ENCODE peak calls at places on chromosomes 5 and 9, in five cellular contexts. B is uterus, K is esophagus squamous epithelium, X is Peyer's patch, W is right lobe of liver. Z is an unnamed sample. For H3K9me3, the result is how much of the 10 kb centered on the place peaks cover.

GRCh38 chr5:72472666-72473422 is 34.4 kb downstream of the ZNF366 start:
- DNase-seq in K (no peak), B (no peak), W (no peak), X (no peak), Z (no peak)

GRCh38 chr9:106883030-106883429 is 20.1 kb downstream of the ZNF462 start:
- DNase-seq in K (no peak), W (no peak), X (no peak), B (no peak), Z (no peak)

GRCh38 chr5:28648108-28648507 is 1609.7 kb upstream of the CDH9 start:
- DNase-seq in B (no peak), X (no peak), W (no peak), K (no peak), Z (no peak)

GRCh38 chr5:59496524-59497134 is 396.9 kb downstream of the PDE4D start:
- DNase-seq in K (no peak), X (no peak), W (no peak), B (no peak), Z (no peak)

GRCh38 chr9:95073918-95074317 is 243.6 kb downstream of the FANCC start:
- DNase-seq in W (no peak), K (no peak), B (no peak), X (no peak), Z (peak)

GRCh38 chr9:89770779-89771178 is 166.0 kb downstream of the GADD45G start:
- DNase-seq in W (no peak), X (no peak), B (no peak), K (no peak), Z (no peak)

GRCh38 chr5:96195053-96195452 is 233.4 kb upstream of the ELL2 start:
- DNase-seq in W (no peak), B (no peak), K (no peak), X (no peak), Z (no peak)

GRCh38 chr5:131855452-131855851 is 58.6 kb upstream of the FNIP1 start:
- DNase-seq in W (no peak), K (no peak), X (no peak), B (no peak), Z (no peak)

GRCh38 chr5:53877243-53877642 is 316.8 kb downstream of the NDUFS4 start:
- DNase-seq in X (no peak), B (no peak), K (no peak), W (no peak), Z (no peak)

GRCh38 chr9:121929893-121930875 is 162.9 kb downstream of the TTLL11 start:
- DNase-seq in W (no peak), B (no peak), K (no peak), X (no peak), Z (no peak)

GRCh38 chr9:128056086-128056485 is 11.0 kb downstream of the NAIF1 start:
- DNase-seq in B (no peak), X (no peak), W (no peak), K (no peak), Z (peak)

GRCh38 chr5:143001764-143002351 is 231.7 kb downstream of the ARHGAP26 start:
- DNase-seq in B (no peak), X (no peak), W (no peak), K (no peak), Z (no peak)

GRCh38 chr5:171309526-171310333 is 682 bp downstream of the TLX3 start:
- DNase-seq in B (no peak), W (no peak), K (no peak), X (no peak), Z (no peak)

GRCh38 chr5:52544738-52545137 is 243.0 kb upstream of the ITGA1 start:
- DNase-seq in X (no peak), K (no peak), W (no peak), B (no peak), Z (no peak)

GRCh38 chr5:141848771-141849370 is 29.3 kb downstream of the PCDH1 start:
- DNase-seq in W (no peak), X (peak), B (peak), K (no peak), Z (peak)

GRCh38 chr9:14766299-14766698 is 43.8 kb upstream of the CER1 start:
- DNase-seq in X (no peak), B (no peak), K (no peak), W (no peak), Z (no peak)

GRCh38 chr9:87592554-87593394 is 95.1 kb downstream of the DAPK1 start:
- DNase-seq in X (peak), B (peak), W (peak), K (no peak), Z (no peak)

GRCh38 chr9:138099803-138100598 is 222.4 kb downstream of the CACNA1B start:
- DNase-seq in B (peak), W (peak), K (no peak), X (peak), Z (no peak)
- H3K9me3 ChIP-seq in B (under half), W (under half), K (under half), X (under half), Z (under half)

GRCh38 chr5:176424181-176424580 is 7.8 kb upstream of the CLTB start:
- DNase-seq in W (no peak), B (no peak), K (no peak), X (no peak), Z (no peak)

GRCh38 chr5:176425791-176426190 is 9.5 kb upstream of the CLTB start:
- DNase-seq in X (no peak), W (no peak), B (no peak), K (no peak), Z (no peak)

GRCh38 chr5:176420972-176421544 is 4.7 kb upstream of the CLTB start:
- DNase-seq in X (no peak), B (no peak), K (no peak), W (no peak), Z (no peak)

GRCh38 chr5:176427971-176428370 is 11.6 kb upstream of the CLTB start:
- DNase-seq in X (no peak), B (no peak), W (no peak), K (no peak), Z (no peak)

GRCh38 chr5:176425138-176425537 is 8.8 kb upstream of the CLTB start:
- DNase-seq in K (no peak), B (no peak), W (no peak), X (no peak), Z (no peak)
- H3K4me3 ChIP-seq in K (no peak), B (no peak), W (no peak), X (no peak), Z (no peak)

GRCh38 chr5:67149933-67150523 is 46.6 kb downstream of the CD180 start:
- DNase-seq in B (no peak), K (no peak), W (no peak), X (no peak), Z (no peak)
- TF ChIP-seq CTCF in B (peak), K (no peak), W (peak), X (no peak), Z (peak)

DNA sequence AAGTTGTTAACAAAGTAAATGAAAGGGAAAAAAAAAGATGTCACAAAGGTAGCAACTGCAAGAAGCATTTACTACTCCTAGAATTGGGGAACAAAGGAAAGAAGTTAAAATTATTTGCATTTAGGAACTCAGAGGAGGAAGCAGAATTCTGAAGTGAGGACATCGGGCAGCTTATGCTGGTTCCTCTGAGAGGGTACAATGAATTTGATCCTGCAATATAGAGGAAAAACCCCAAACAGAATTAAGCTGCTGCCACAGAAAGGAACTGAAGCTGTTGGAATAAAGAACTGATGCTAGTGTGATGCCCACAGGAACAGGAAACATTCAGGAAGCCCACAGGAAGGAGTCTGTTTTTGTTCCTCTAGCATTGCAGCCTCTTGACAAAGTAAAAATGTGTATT is 22.3 kb upstream of the TBCA start:
- DNase-seq in K (no peak), B (no peak), X (no peak), W (no peak), Z (no peak)
- H3K9me3 ChIP-seq in K (under half), B (under half), X (under half), W (under half), Z (under half)

GRCh38 chr9:124758061-124758460 is 13.1 kb downstream of the NR6A1 start:
- DNase-seq in W (no peak), B (no peak), K (no peak), X (no peak), Z (no peak)

GRCh38 chr9:124755061-124755460 is 16.1 kb downstream of the NR6A1 start:
- DNase-seq in K (no peak), X (no peak), B (no peak), W (no peak), Z (no peak)

GRCh38 chr9:124754289-124754688 is 16.8 kb downstream of the NR6A1 start:
- DNase-seq in K (no peak), X (no peak), W (no peak), B (no peak), Z (no peak)

GRCh38 chr9:124757589-124757988 is 13.5 kb downstream of the NR6A1 start:
- DNase-seq in B (no peak), W (no peak), X (no peak), K (no peak), Z (no peak)

GRCh38 chr9:124756011-124756410 is 15.1 kb downstream of the NR6A1 start:
- DNase-seq in B (no peak), K (no peak), W (no peak), X (no peak), Z (no peak)
- H3K4me3 ChIP-seq in B (no peak), K (no peak), W (no peak), X (no peak), Z (no peak)

DNA sequence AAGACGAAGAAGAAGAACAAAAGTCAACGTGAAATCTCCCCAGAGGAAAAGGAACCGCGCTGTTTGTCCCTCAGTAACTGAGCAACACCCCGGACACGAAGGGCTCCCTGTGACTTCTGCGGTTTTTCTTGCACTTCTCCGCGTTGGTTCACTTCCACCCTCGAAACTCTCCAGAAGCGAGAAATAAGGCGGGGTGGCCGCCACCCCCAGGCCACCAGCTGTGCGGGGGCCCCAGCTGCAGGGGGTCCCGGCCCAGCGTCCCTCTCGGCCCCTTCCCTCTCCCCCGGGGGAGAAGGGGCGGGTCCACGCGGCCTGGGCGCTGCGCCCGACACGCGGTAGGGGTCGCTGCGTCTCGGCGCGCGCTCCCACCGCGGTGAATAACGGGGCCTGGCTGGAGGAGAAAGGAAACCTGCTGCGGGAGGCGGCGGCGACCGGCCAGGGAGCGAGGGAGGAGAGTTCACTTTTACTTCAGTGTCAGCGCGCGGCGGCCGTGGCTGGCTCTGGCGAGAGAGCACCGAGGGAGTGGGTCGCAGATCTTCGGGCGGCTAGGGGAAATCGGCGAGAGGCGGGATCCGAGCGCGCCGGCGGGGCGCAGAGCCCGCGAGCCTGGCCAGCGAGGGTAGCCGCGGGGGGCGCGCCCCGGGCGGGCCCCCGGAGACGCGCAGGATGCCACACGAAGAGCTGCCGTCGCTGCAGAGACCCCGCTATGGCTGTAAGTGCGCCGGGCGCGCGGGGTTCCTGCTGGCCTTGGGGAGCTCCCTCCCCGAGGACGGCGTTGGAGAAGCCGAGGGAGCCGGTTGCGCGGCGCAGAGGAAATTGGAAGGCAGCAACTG is at the start of gene IQGAP2:
- DNase-seq in X (peak), B (peak), K (peak), W (peak), Z (peak)
- TF ChIP-seq CTCF in X (peak), B (peak), K (peak), W (peak), Z (peak)

Z was measured in tibial artery.